ENCODE peak calls at places on chromosomes 3 and 15, in six cellular contexts. L, W, Z, A, G and M are unnamed samples.
A peak's percentile ranks its signal among the peaks of the same experiment; 100 is the strongest.

GRCh38 chr3:46700772-46701171 is 420 bp upstream of the TMIE start:
- DNase-seq in A (peak; percentile 30), G (peak; percentile 48), L (no peak), W (no peak), Z (no peak), M (no peak)

GRCh38 chr15:45425135-45425534 is 46.8 kb upstream of the GATM start:
- DNase-seq in L (peak; percentile 60), W (no peak), A (no peak), Z (peak; percentile 77), G (no peak), M (no peak)

GRCh38 chr3:195451373-195452000 is 8.7 kb upstream of the ACAP2 start:
- DNase-seq in Z (no peak), A (peak; percentile 56), W (no peak), G (no peak), L (no peak), M (no peak)

GRCh38 chr15:95125803-95126202 is 894.4 kb downstream of the MCTP2 start:
- DNase-seq in Z (no peak), L (no peak), W (no peak), A (no peak), G (no peak), M (no peak)

GRCh38 chr15:69852482-69853275 is 245.0 kb downstream of the TLE3 start:
- DNase-seq in L (peak; percentile 33), Z (peak; percentile 37), W (no peak), A (no peak), G (no peak), M (no peak)

GRCh38 chr3:38597502-38598060 is 51.9 kb downstream of the SCN5A start:
- DNase-seq in Z (no peak), W (no peak), G (no peak), A (no peak), L (no peak), M (no peak)

GRCh38 chr3:158711886-158712285 is 20.4 kb downstream of the RARRES1 start:
- DNase-seq in A (no peak), Z (peak; percentile 84), W (no peak), G (no peak), L (peak; percentile 44), M (no peak)

GRCh38 chr15:83784975-83785374 is 131.1 kb downstream of the ADAMTSL3 start:
- DNase-seq in A (no peak), G (no peak), L (peak; percentile 94), Z (no peak), W (no peak), M (no peak)

GRCh38 chr3:43870110-43870509 is 179.4 kb downstream of the ABHD5 start:
- DNase-seq in G (peak; percentile 60), L (peak; percentile 93), W (no peak), A (no peak), Z (peak; percentile 85), M (no peak)

GRCh38 chr3:42734263-42734860 is 31.8 kb upstream of the HHATL start:
- DNase-seq in L (no peak), W (no peak), G (no peak), Z (no peak), A (no peak), M (no peak)

GRCh38 chr3:69433016-69433937 is 47.4 kb upstream of the FRMD4B start:
- DNase-seq in A (no peak), G (no peak), L (no peak), Z (no peak), W (peak; percentile 22), M (no peak)

GRCh38 chr3:128383316-128384235 is 83.1 kb downstream of the DNAJB8 start:
- DNase-seq in W (peak; percentile 85), Z (peak; percentile 62), L (peak; percentile 90), G (peak; percentile 85), A (no peak), M (no peak)

GRCh38 chr3:177516130-177517011 is 319.1 kb upstream of the TBL1XR1 start:
- DNase-seq in W (no peak), L (no peak), A (peak; percentile 77), G (no peak), Z (peak; percentile 39), M (peak; percentile 17)

GRCh38 chr3:121894191-121894990 is at the start of gene SLC15A2:
- DNase-seq in A (peak; percentile 54), G (no peak), Z (no peak), W (no peak), L (no peak), M (peak; percentile 60)

GRCh38 chr15:70789213-70789612 is 25.9 kb upstream of the UACA start:
- DNase-seq in W (no peak), G (no peak), Z (no peak), L (peak; percentile 27), A (no peak), M (no peak)

GRCh38 chr3:105228696-105229095 is 138.0 kb upstream of the ALCAM start:
- DNase-seq in L (peak; percentile 13), W (no peak), A (no peak), G (no peak), Z (no peak), M (no peak)

GRCh38 chr15:69074011-69074842 is 59.7 kb downstream of the NOX5 start:
- DNase-seq in A (peak; percentile 79), G (peak; percentile 81), W (no peak), Z (peak; percentile 67), L (peak; percentile 72), M (peak; percentile 84)

GRCh38 chr3:62007036-62007435 is 366.3 kb downstream of the FEZF2 start:
- DNase-seq in W (no peak), G (peak; percentile 24), Z (peak; percentile 11), L (no peak), A (no peak), M (no peak)

GRCh38 chr3:54900954-54901591 is 26.8 kb downstream of the LRTM1 start:
- DNase-seq in W (no peak), Z (peak; percentile 34), A (no peak), L (no peak), G (no peak), M (no peak)

GRCh38 chr3:195001961-195002861 is 268.7 kb downstream of the XXYLT1 start:
- DNase-seq in A (peak; percentile 75), G (peak; percentile 77), W (peak; percentile 82), Z (peak; percentile 45), L (peak; percentile 87), M (peak; percentile 79)

GRCh38 chr3:101695779-101696372 is 9.4 kb upstream of the RPL24 start:
- DNase-seq in G (peak; percentile 79), L (peak; percentile 91), W (peak; percentile 67), A (peak; percentile 79), Z (peak; percentile 62), M (peak; percentile 91)

GRCh38 chr15:101221858-101222257 is 30.0 kb downstream of the CHSY1 start:
- DNase-seq in L (no peak), Z (no peak), W (no peak), A (no peak), G (no peak), M (no peak)

GRCh38 chr3:15294914-15295313 is 37.5 kb downstream of the SH3BP5 start:
- DNase-seq in L (no peak), Z (peak; percentile 55), G (no peak), A (no peak), W (no peak), M (no peak)

GRCh38 chr15:78223396-78224023 is 10.9 kb downstream of the ACSBG1 start:
- DNase-seq in Z (peak; percentile 37), W (no peak), G (no peak), A (no peak), L (no peak), M (no peak)

GRCh38 chr3:165788531-165788930 is 48.7 kb downstream of the BCHE start:
- DNase-seq in A (no peak), G (no peak), L (no peak), W (no peak), Z (no peak), M (no peak)

DNA sequence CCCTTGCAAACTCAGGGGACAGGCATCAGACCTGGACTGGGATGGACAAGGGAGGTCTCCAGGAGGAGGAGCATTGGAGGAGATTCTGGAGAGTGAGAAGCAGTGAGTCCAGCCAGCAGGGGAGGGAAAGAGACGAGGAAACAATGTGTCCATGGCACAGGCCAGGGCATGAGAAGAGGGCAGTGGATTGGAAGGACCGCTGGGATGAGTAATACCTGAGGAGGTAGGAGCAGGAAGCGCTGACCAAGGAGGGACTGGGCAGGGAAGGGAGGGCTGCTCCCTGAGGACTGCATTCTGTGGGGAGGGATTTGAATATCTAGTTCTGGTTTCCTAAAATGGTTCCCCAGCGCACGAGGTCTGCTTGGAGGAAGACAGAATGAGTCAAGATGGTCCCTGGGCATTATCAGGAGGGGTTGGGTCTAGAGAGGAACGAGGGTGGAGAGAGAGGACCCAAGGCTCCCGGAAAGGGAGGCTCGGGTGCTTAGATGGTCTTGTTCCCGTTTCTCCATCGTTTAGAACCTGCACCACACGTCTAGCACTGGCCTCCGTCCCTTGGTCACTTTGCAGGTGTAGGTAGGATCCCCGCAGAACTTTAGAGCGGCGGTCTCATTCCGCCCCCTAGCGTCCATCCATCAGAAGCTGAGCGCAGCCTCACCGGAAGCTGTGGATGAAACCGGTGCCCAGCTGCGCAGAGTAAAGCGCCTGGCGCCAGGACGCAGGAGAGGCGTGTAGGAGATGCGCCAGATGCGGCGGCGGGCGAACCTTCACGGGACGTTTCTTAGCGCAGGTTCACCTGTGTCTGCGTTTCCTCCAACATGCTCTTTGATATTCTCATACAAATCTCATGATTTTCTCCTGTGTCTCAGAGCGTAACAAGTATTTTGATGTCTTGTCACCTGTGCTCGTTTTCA is 190.7 kb upstream of the NDN start:
- DNase-seq in L (peak; percentile 55), A (peak; percentile 85), G (peak; percentile 84), W (peak; percentile 75), Z (peak; percentile 51), M (peak; percentile 95)
- TF ChIP-seq EZH2phosphoT487 in L (no peak), A (no peak), G (no peak), W (no peak), Z (no peak), M (no peak)

DNA sequence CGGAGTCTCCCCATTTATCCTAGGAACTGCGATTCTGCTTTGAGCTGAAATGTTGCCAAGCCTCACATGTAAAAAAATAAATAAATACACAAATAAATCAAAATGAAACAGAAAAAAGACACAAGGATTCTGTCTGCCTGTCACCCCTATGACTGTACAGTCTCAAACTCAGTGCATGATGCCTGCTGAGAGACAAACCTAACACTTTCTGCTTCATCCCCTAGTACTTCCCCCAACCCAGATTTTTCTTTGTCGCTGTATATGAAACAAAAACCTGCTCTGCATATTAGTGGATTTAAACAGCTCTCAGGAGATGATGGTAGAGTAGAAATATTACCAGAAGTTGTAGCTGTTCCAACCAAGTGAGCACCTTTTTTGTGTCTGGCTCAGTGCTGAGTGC is 530.7 kb upstream of the CFAP20DC start:
- DNase-seq in Z (no peak), A (no peak), G (no peak), L (peak; percentile 6), W (no peak), M (no peak)
- H2AFZ ChIP-seq in Z (no peak overlapping the region), A (no peak overlapping the region), G (no peak overlapping the region), L (peak overlapping the region; percentile 44), W (no peak overlapping the region), M (no peak overlapping the region)

DNA sequence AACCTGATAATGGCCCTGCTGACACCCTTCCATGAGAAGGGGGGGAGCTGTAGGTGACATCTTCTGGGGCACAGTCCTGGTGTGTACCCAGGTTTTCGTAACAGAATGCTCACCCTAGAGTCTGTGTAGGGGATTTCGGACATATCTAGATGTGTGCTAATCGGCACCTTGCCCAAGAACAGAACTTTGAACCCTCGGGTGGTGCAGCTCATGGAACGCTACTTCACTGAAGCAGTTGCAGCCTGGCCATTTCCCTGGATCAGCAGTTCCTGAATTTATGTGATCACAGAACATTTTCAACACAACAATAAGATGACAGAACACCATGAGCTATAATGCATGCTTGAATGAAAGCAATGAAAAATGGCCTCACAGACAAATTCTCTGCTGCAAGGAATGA is 57.5 kb upstream of the MUC13 start:
- DNase-seq in W (no peak), L (no peak), A (no peak), Z (no peak), G (peak; percentile 70), M (no peak)
- TF ChIP-seq EZH2phosphoT487 in W (no peak), L (no peak), A (no peak), Z (no peak), G (no peak), M (no peak)

GRCh38 chr3:98290916-98291315 is 8.6 kb downstream of the OR5H2 start:
- DNase-seq in Z (no peak), G (no peak), W (no peak), A (no peak), L (no peak), M (no peak)

GRCh38 chr3:98291332-98291957 is 9.1 kb downstream of the OR5H2 start:
- DNase-seq in Z (no peak), A (no peak), W (no peak), L (no peak), G (no peak), M (no peak)
- H2AFZ ChIP-seq in Z (no peak overlapping the region), A (no peak overlapping the region), W (no peak overlapping the region), L (no peak overlapping the region), G (no peak overlapping the region), M (no peak overlapping the region)